ENCODE peak calls at places on chromosomes 6 and 20, in four cellular contexts. A is ovary, X is pulmonary artery endothelial cell, V is GM23338. C is an unnamed sample.
A peak's percentile ranks its signal among the peaks of the same experiment; 100 is the strongest.

GRCh38 chr20:9930142-9930541 is 91.3 kb upstream of the PAK5 start:
- DNase-seq in A (no peak), X (no peak), V (no peak), C (no peak)

GRCh38 chr6:53728570-53729194 is 63.1 kb upstream of the KLHL31 start:
- DNase-seq in A (peak; percentile 28), X (no peak), V (peak; percentile 79), C (peak; percentile 70)

GRCh38 chr20:63527184-63527583 is 6.6 kb downstream of the PPDPF start:
- DNase-seq in A (no peak), X (no peak), V (no peak), C (no peak)

GRCh38 chr6:8551386-8551785 is 116.0 kb upstream of the SLC35B3 start:
- DNase-seq in A (no peak), X (no peak), V (no peak), C (no peak)

GRCh38 chr20:57993738-57994431 is 234.6 kb downstream of the ANKRD60 start:
- DNase-seq in A (no peak), X (no peak), V (no peak), C (no peak)

GRCh38 chr20:49877254-49877990 is 37.9 kb downstream of the SPATA2 start:
- DNase-seq in A (no peak), X (no peak), V (no peak), C (peak; percentile 53)

GRCh38 chr6:54286141-54286540 is 22.1 kb upstream of the TINAG start:
- DNase-seq in A (no peak), X (no peak), V (no peak), C (no peak)

GRCh38 chr6:168166627-168167026 is 87.6 kb upstream of the FRMD1 start:
- DNase-seq in A (no peak), X (no peak), V (no peak), C (no peak)

GRCh38 chr6:28371706-28372451 is 22.1 kb downstream of the ZKSCAN3 start:
- DNase-seq in A (no peak), X (no peak), V (no peak), C (no peak)

GRCh38 chr6:31068738-31069340 is 43.5 kb downstream of the C6orf15 start:
- DNase-seq in A (peak; percentile 52), X (no peak), V (peak; percentile 89), C (peak; percentile 92)

GRCh38 chr6:43856005-43856765 is 86.2 kb downstream of the VEGFA start:
- DNase-seq in A (no peak), X (no peak), V (peak; percentile 56), C (peak; percentile 76)

GRCh38 chr20:32356935-32357868 is 929 bp upstream of the ASXL1 start:
- DNase-seq in A (no peak), X (no peak), V (peak; percentile 51), C (no peak)

GRCh38 chr6:74956559-74957428 is 249.1 kb downstream of the COL12A1 start:
- DNase-seq in A (no peak), X (peak; percentile 5), V (no peak), C (no peak)

GRCh38 chr6:121652726-121653623 is 217.5 kb downstream of the GJA1 start:
- DNase-seq in A (no peak), X (peak; percentile 84), V (no peak), C (no peak)

GRCh38 chr6:5082487-5083306 is 2.4 kb upstream of the PPP1R3G start:
- DNase-seq in A (no peak), X (no peak), V (no peak), C (peak; percentile 57)

GRCh38 chr6:22145823-22146379 is 150.9 kb downstream of the PRL start:
- DNase-seq in A (no peak), X (no peak), V (peak; percentile 69), C (peak; percentile 86)